ENCODE peak calls at places on chromosomes 11 and 22, in four cellular contexts. One of them, this sample, is unnamed. For H3K36me3, the result is how much of the 10 kb centered on the place peaks cover.

GRCh38 chr11:287821-288327 is 1.1 kb upstream of the PGGHG start:
- DNase-seq in mammary epithelial cell: no peak
- DNase-seq in fibroblast of lung: no peak
- DNase-seq in pancreas: no peak
- DNase-seq in this sample: no peak

GRCh38 chr11:70445605-70446004 is 47.3 kb downstream of the CTTN start:
- DNase-seq in fibroblast of lung: peak
- DNase-seq in pancreas: no peak
- DNase-seq in mammary epithelial cell: no peak
- DNase-seq in this sample: no peak

GRCh38 chr11:606245-606644 is 9.5 kb downstream of the IRF7 start:
- DNase-seq in mammary epithelial cell: peak
- DNase-seq in fibroblast of lung: peak
- DNase-seq in pancreas: peak
- DNase-seq in this sample: peak

GRCh38 chr11:61851128-61851899 is 23.2 kb downstream of the FADS2 start:
- DNase-seq in pancreas: no peak
- DNase-seq in mammary epithelial cell: no peak
- DNase-seq in fibroblast of lung: no peak
- DNase-seq in this sample: peak

GRCh38 chr11:114197799-114198500 is 98.2 kb upstream of the NNMT start:
- DNase-seq in mammary epithelial cell: peak
- DNase-seq in fibroblast of lung: peak
- DNase-seq in pancreas: peak
- DNase-seq in this sample: no peak

GRCh38 chr11:134229131-134229790 is 4.8 kb downstream of the VPS26B start:
- DNase-seq in pancreas: no peak
- DNase-seq in fibroblast of lung: no peak
- DNase-seq in mammary epithelial cell: no peak
- DNase-seq in this sample: no peak

GRCh38 chr11:117084992-117085391 is 13.2 kb downstream of the SIK3 start:
- DNase-seq in mammary epithelial cell: no peak
- DNase-seq in pancreas: no peak
- DNase-seq in fibroblast of lung: no peak
- DNase-seq in this sample: no peak

GRCh38 chr11:67497656-67498291 is 7.4 kb downstream of the PITPNM1 start:
- DNase-seq in pancreas: no peak
- DNase-seq in mammary epithelial cell: no peak
- DNase-seq in fibroblast of lung: no peak
- DNase-seq in this sample: peak

DNA sequence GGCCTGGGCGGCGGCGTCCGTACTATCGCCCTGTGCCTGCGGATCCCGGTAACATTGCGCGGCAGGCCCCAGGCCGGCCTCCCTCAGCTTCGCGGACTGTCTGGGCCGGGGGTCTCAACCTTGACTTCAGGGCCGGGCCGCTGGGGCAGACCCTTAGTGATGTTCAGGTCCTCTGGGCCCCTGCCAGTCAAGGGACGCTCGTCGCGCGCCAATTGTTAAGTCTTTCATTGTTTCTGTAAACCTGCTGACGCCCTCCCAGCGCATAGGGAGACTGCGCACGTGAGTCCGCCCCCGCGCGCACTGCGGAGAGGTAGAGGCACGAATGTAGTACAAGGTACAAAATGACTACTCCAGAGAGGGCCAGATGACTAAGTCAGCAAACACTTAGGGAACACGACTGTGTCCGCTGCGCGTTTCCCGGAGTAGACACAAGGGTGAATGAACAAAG is 451 bp upstream of the HDHD5 start:
- DNase-seq in pancreas: no peak
- DNase-seq in mammary epithelial cell: peak
- DNase-seq in fibroblast of lung: peak
- DNase-seq in this sample: peak
- H3K4me3 ChIP-seq in pancreas: peak
- H3K4me3 ChIP-seq in mammary epithelial cell: peak
- H3K4me3 ChIP-seq in fibroblast of lung: peak
- H3K4me3 ChIP-seq in this sample: peak

DNA sequence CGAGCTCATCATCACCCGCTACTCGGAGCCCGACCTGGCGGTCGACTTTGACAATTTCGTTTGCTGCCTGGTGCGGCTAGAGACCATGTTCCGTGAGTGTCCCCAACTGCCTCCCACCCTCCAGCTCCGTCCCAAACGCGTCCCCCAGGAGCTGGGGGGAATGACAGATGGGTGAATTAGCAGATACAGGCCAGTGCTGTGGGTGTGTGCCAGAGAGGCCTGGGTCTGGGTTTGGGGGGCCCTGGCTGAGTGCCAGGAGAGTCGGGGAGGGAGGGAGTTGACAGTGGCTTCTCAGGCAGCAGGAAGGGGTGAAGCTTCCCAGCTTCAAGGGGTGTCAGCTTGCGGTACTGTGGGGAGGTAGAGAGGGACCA is 28.6 kb downstream of the CAPN1 start:
- DNase-seq in mammary epithelial cell: no peak
- DNase-seq in pancreas: no peak
- DNase-seq in fibroblast of lung: no peak
- DNase-seq in this sample: no peak
- H3K36me3 ChIP-seq in mammary epithelial cell: under half
- H3K36me3 ChIP-seq in pancreas: under half
- H3K36me3 ChIP-seq in fibroblast of lung: under half
- H3K36me3 ChIP-seq in this sample: under half

GRCh38 chr22:22359465-22359864 is 114.9 kb downstream of the VPREB1 start:
- DNase-seq in fibroblast of lung: no peak
- DNase-seq in mammary epithelial cell: no peak
- DNase-seq in pancreas: no peak
- DNase-seq in this sample: no peak

GRCh38 chr22:22358686-22359085 is 114.1 kb downstream of the VPREB1 start:
- DNase-seq in mammary epithelial cell: no peak
- DNase-seq in fibroblast of lung: no peak
- DNase-seq in pancreas: no peak
- DNase-seq in this sample: no peak

GRCh38 chr22:22358136-22358535 is 113.5 kb downstream of the VPREB1 start:
- DNase-seq in mammary epithelial cell: no peak
- DNase-seq in pancreas: no peak
- DNase-seq in fibroblast of lung: no peak
- DNase-seq in this sample: no peak

GRCh38 chr22:22355233-22355834 is 110.7 kb downstream of the VPREB1 start:
- DNase-seq in fibroblast of lung: no peak
- DNase-seq in pancreas: no peak
- DNase-seq in mammary epithelial cell: no peak
- DNase-seq in this sample: no peak

GRCh38 chr22:22357024-22357868 is 112.7 kb downstream of the VPREB1 start:
- DNase-seq in mammary epithelial cell: peak
- DNase-seq in pancreas: peak
- DNase-seq in fibroblast of lung: peak
- DNase-seq in this sample: peak
- H3K4me3 ChIP-seq in mammary epithelial cell: no peak
- H3K4me3 ChIP-seq in pancreas: no peak
- H3K4me3 ChIP-seq in fibroblast of lung: no peak
- H3K4me3 ChIP-seq in this sample: no peak

GRCh38 chr11:94792453-94792852 is 24.3 kb downstream of the AMOTL1 start:
- DNase-seq in pancreas: no peak
- DNase-seq in mammary epithelial cell: no peak
- DNase-seq in fibroblast of lung: no peak
- DNase-seq in this sample: no peak

GRCh38 chr11:94795799-94796580 is 27.8 kb downstream of the AMOTL1 start:
- DNase-seq in pancreas: no peak
- DNase-seq in mammary epithelial cell: no peak
- DNase-seq in fibroblast of lung: no peak
- DNase-seq in this sample: no peak

GRCh38 chr11:94793822-94794221 is 25.7 kb downstream of the AMOTL1 start:
- DNase-seq in mammary epithelial cell: peak
- DNase-seq in pancreas: no peak
- DNase-seq in fibroblast of lung: peak
- DNase-seq in this sample: no peak

GRCh38 chr11:94793002-94793401 is 24.8 kb downstream of the AMOTL1 start:
- DNase-seq in fibroblast of lung: peak
- DNase-seq in mammary epithelial cell: no peak
- DNase-seq in pancreas: no peak
- DNase-seq in this sample: no peak

GRCh38 chr11:94794287-94795168 is 26.4 kb downstream of the AMOTL1 start:
- DNase-seq in mammary epithelial cell: peak
- DNase-seq in fibroblast of lung: peak
- DNase-seq in pancreas: peak
- DNase-seq in this sample: no peak
- H3K36me3 ChIP-seq in mammary epithelial cell: under half
- H3K36me3 ChIP-seq in fibroblast of lung: under half
- H3K36me3 ChIP-seq in pancreas: under half
- H3K36me3 ChIP-seq in this sample: under half

GRCh38 chr11:1869427-1870325 is 16.8 kb downstream of the LSP1 start:
- DNase-seq in mammary epithelial cell: no peak
- DNase-seq in pancreas: peak
- DNase-seq in fibroblast of lung: no peak
- DNase-seq in this sample: no peak
- H3K4me3 ChIP-seq in mammary epithelial cell: no peak
- H3K4me3 ChIP-seq in pancreas: no peak
- H3K4me3 ChIP-seq in fibroblast of lung: no peak
- H3K4me3 ChIP-seq in this sample: no peak

GRCh38 chr22:38925571-38926041 is 31.8 kb upstream of the APOBEC3A start:
- DNase-seq in mammary epithelial cell: no peak
- DNase-seq in pancreas: no peak
- DNase-seq in fibroblast of lung: peak
- DNase-seq in this sample: no peak
- H3K36me3 ChIP-seq in mammary epithelial cell: under half
- H3K36me3 ChIP-seq in pancreas: under half
- H3K36me3 ChIP-seq in fibroblast of lung: under half
- H3K36me3 ChIP-seq in this sample: under half